ENCODE peak calls at places on chromosomes 6 and 20, in four cellular contexts. P, E, R and L are unnamed samples.

GRCh38 chr6:107116328-107116892 is 1.1 kb upstream of the BEND3 start:
- DNase-seq in E (peak; percentile 39), R (peak; percentile 57), P (no peak), L (peak; percentile 67)

GRCh38 chr20:33022733-33023438 is 8.6 kb upstream of the BPIFB6 start:
- DNase-seq in R (no peak), P (no peak), E (no peak), L (no peak)

GRCh38 chr6:30542404-30542725 is 13.9 kb downstream of the GNL1 start:
- DNase-seq in P (no peak), E (no peak), R (no peak), L (no peak)

GRCh38 chr6:122381494-122382083 is 17.9 kb upstream of the HSF2 start:
- DNase-seq in E (peak; percentile 55), R (peak; percentile 62), P (peak; percentile 22), L (peak; percentile 83)

GRCh38 chr6:111789593-111789992 is 83.7 kb downstream of the FYN start:
- DNase-seq in E (no peak), R (no peak), P (no peak), L (no peak)

GRCh38 chr20:8807480-8808179 is 261.3 kb upstream of the PLCB4 start:
- DNase-seq in R (no peak), P (no peak), E (no peak), L (no peak)

GRCh38 chr20:24100370-24101011 is 111.9 kb upstream of the GGTLC1 start:
- DNase-seq in P (peak; percentile 36), R (peak; percentile 32), E (peak; percentile 59), L (peak; percentile 80)

GRCh38 chr6:157809613-157810012 is 13.4 kb upstream of the SNX9 start:
- DNase-seq in R (no peak), P (no peak), E (no peak), L (no peak)

GRCh38 chr6:108916026-108916689 is 67.9 kb downstream of the ARMC2 start:
- DNase-seq in P (no peak), R (no peak), E (no peak), L (no peak)

GRCh38 chr6:148934956-148935355 is 188.1 kb downstream of the UST start:
- DNase-seq in E (no peak), P (no peak), R (no peak), L (no peak)

GRCh38 chr20:1971893-1972586 is 21.8 kb downstream of the PDYN start:
- DNase-seq in R (no peak), P (no peak), E (no peak), L (peak; percentile 82)

GRCh38 chr6:143984670-143985069 is 23.4 kb downstream of the PLAGL1 start:
- DNase-seq in E (no peak), P (no peak), R (no peak), L (no peak)

GRCh38 chr20:3744806-3745685 is 12.6 kb downstream of the HSPA12B start:
- DNase-seq in E (peak; percentile 86), R (peak; percentile 80), P (peak; percentile 49), L (peak; percentile 95)